ENCODE peak calls at places on chromosomes 12 and 14, in four cellular contexts. O is GM23248, Z is fibroblast of lung, T is DND-41. K is an unnamed sample. For H3K79me2, the result is how much of the 10 kb centered on the place peaks cover.

GRCh38 chr12:110750784-110751461 is 8.2 kb upstream of the PPP1CC start:
- DNase-seq in O (peak), Z (peak), T (no peak), K (no peak)

GRCh38 chr14:55451398-55451797 is 11.0 kb upstream of the TBPL2 start:
- DNase-seq in O (peak), Z (no peak), T (no peak), K (no peak)

GRCh38 chr12:26612203-26612602 is 220.8 kb downstream of the ITPR2 start:
- DNase-seq in O (no peak), Z (no peak), T (no peak), K (no peak)

GRCh38 chr12:68304626-68305025 is 27.5 kb downstream of the MDM1 start:
- DNase-seq in O (peak), Z (no peak), T (no peak), K (no peak)

GRCh38 chr14:95440951-95441350 is 75.5 kb downstream of the SYNE3 start:
- DNase-seq in O (peak), Z (no peak), T (no peak), K (no peak)

GRCh38 chr14:68781161-68782021 is 11.5 kb downstream of the ZFP36L1 start:
- DNase-seq in O (no peak), Z (no peak), T (peak), K (no peak)

GRCh38 chr12:93894391-93895095 is 217.4 kb downstream of the CRADD start:
- DNase-seq in O (peak), Z (peak), T (peak), K (no peak)

GRCh38 chr12:121964813-121965643 is 46.6 kb downstream of the CFAP251 start:
- DNase-seq in O (peak), Z (peak), T (no peak), K (no peak)

GRCh38 chr12:81819991-81820633 is 61.0 kb upstream of the PPFIA2 start:
- DNase-seq in O (peak), Z (no peak), T (no peak), K (no peak)

GRCh38 chr14:37048666-37049071 is 123.7 kb downstream of the SLC25A21 start:
- DNase-seq in O (peak), Z (no peak), T (no peak), K (peak)

GRCh38 chr12:94792690-94793089 is 142.3 kb upstream of the TMCC3 start:
- DNase-seq in O (no peak), Z (peak), T (no peak), K (no peak)

GRCh38 chr12:72511906-72512305 is 239.7 kb downstream of the TRHDE start:
- DNase-seq in O (peak), Z (peak), T (no peak), K (no peak)

GRCh38 chr12:52275686-52276085 is 1.2 kb downstream of the KRT86 start:
- DNase-seq in O (no peak), Z (no peak), T (no peak), K (no peak)

GRCh38 chr14:36315159-36315853 is 5.1 kb downstream of the MBIP start:
- DNase-seq in O (no peak), Z (no peak), T (no peak), K (no peak)

GRCh38 chr12:28351414-28351813 is 161.2 kb downstream of the CCDC91 start:
- DNase-seq in O (no peak), Z (no peak), T (no peak), K (no peak)

GRCh38 chr12:111450676-111451075 is 45.0 kb downstream of the SH2B3 start:
- DNase-seq in O (no peak), Z (no peak), T (no peak), K (no peak)

GRCh38 chr14:49420201-49420600 is 166.0 kb downstream of the RPS29 start:
- DNase-seq in O (no peak), Z (no peak), T (no peak), K (no peak)

GRCh38 chr12:65681226-65681625 is 143.1 kb upstream of the HMGA2 start:
- DNase-seq in O (no peak), Z (no peak), T (no peak), K (no peak)

GRCh38 chr14:37232907-37233481 is 35.3 kb downstream of the MIPOL1 start:
- DNase-seq in O (peak), Z (peak), T (no peak), K (peak)

GRCh38 chr12:111248981-111249380 is 119.9 kb downstream of the PHETA1 start:
- DNase-seq in O (peak), Z (no peak), T (no peak), K (no peak)

GRCh38 chr12:25959069-25959961 is 833 bp downstream of the RASSF8 start:
- DNase-seq in O (peak), Z (peak), T (no peak), K (peak)

GRCh38 chr12:44765796-44766195 is 110.3 kb downstream of the NELL2 start:
- DNase-seq in O (no peak), Z (no peak), T (no peak), K (no peak)

GRCh38 chr12:44759289-44759688 is 116.8 kb downstream of the NELL2 start:
- DNase-seq in O (no peak), Z (no peak), T (no peak), K (no peak)

GRCh38 chr12:44763021-44763420 is 113.1 kb downstream of the NELL2 start:
- DNase-seq in O (no peak), Z (no peak), T (no peak), K (no peak)
- TF ChIP-seq EZH2 in O (no peak), Z (no peak), T (no peak), K (no peak)

GRCh38 chr14:30921305-30921704 is 46.9 kb downstream of the COCH start:
- DNase-seq in O (peak), Z (peak), T (peak), K (no peak)
- H3K79me2 ChIP-seq in O (under half), Z (under half), T (under half), K (under half)

DNA sequence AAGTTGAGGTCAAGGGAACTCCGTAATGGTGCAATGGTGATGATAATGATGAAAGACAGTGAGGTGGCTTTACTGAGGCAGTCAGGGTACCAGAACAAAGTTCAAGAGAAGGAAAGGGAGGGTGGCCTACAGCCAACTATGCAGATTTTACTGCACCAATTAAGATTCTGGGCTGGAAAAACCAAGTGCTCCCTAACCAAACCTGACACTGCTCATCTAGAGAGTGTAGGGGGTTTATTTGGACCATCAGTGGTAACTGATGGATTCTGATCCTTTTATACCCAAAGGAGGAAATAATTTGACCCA is 387 bp downstream of the LRRC9 start:
- DNase-seq in O (no peak), Z (peak), T (no peak), K (no peak)
- H3K4me3 ChIP-seq in O (no peak), Z (no peak), T (no peak), K (no peak)

DNA sequence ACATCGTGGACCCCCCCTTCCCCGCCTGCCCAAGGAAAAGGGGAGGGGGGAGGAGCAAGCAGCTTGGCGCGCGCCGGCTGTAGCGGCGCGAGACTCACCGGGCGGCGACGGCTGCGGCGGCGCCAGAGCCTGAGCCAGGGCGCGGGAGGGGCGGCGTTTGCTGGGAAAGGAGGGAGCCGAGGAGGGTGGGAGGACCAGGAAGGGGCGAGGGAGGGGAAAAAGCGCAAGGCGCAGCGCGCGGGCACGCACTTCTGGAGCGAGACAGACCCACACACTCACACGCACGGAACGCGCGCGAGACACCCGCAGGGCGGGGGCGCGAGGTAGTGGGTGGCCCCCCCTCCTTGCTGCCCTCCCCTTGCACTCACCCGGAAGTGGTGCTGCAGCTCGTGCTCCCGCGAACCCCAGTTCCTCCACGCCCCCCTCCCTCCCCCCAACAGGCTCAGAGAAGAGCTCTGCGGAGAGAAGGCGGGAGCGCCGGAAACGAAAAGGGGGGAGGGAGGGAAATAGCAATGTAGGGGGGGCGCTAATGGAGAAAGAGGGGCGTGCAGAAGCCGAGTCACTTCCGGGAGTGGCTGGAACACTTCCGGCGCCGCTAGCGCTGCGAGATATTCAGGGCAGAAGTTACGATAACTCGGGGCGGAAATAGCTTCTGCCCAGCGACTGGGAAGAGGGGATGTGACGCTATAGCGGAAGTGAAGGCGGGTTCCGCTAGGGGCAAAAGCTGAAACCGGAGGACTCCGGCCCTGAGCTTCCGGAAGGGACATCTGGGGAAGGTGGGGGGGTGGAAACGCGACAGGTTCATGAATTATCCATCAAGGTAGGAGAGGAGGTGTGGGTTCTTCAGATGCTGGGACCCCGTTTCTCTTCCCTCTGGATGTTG is at the start of gene ZNF384:
- DNase-seq in O (peak), Z (peak), T (peak), K (peak)
- TF ChIP-seq EZH2 in O (no peak), Z (no peak), T (no peak), K (no peak)

K was measured in PC-9.